ENCODE peak calls at places on chromosomes 16 and 17, in five cellular contexts. O is HTR-8/SVneo; K is activated CD4-positive, alpha-beta memory T cell treated with anti-CD3 and anti-CD28 coated beads for 36 hours; Q is activated T-helper 1 cell treated with Interleukin-2 at 50 U/mL for 16 hours; V is NCI-H1930. L is an unnamed sample.

GRCh38 chr17:7887038-7887481 is 1.5 kb upstream of the CHD3 start:
- DNase-seq in O (peak), K (no peak), Q (no peak), V (no peak), L (no peak)

GRCh38 chr17:13601776-13602551 is at the start of gene HS3ST3A1:
- DNase-seq in O (peak), K (peak), Q (no peak), V (peak), L (peak)

GRCh38 chr17:81691608-81692007 is 7.8 kb downstream of the HGS start:
- DNase-seq in O (no peak), K (no peak), Q (no peak), V (no peak), L (no peak)

GRCh38 chr16:47492036-47492427 is 30.9 kb downstream of the PHKB start:
- DNase-seq in O (no peak), K (no peak), Q (no peak), V (no peak), L (no peak)

GRCh38 chr16:73186752-73187151 is 138.8 kb upstream of the ZFHX3 start:
- DNase-seq in O (no peak), K (no peak), Q (no peak), V (no peak), L (no peak)

GRCh38 chr16:30342751-30343490 is 12.2 kb downstream of the CD2BP2 start:
- DNase-seq in O (no peak), K (no peak), Q (no peak), V (no peak), L (no peak)

GRCh38 chr17:77510133-77510796 is 369.5 kb downstream of the SEC14L1 start:
- DNase-seq in O (no peak), K (no peak), Q (no peak), V (no peak), L (no peak)

GRCh38 chr16:71520550-71520949 is 5.7 kb upstream of the CHST4 start:
- DNase-seq in O (peak), K (no peak), Q (no peak), V (no peak), L (no peak)

GRCh38 chr17:9174779-9175574 is 153.7 kb downstream of the NTN1 start:
- DNase-seq in O (no peak), K (no peak), Q (no peak), V (no peak), L (no peak)

GRCh38 chr17:39801055-39801454 is 63.1 kb downstream of the IKZF3 start:
- DNase-seq in O (no peak), K (no peak), Q (no peak), V (peak), L (no peak)

GRCh38 chr16:82093901-82094300 is 58.8 kb downstream of the HSD17B2 start:
- DNase-seq in O (no peak), K (no peak), Q (no peak), V (no peak), L (no peak)

GRCh38 chr16:89615596-89616090 is 2.2 kb downstream of the DPEP1 start:
- DNase-seq in O (no peak), K (peak), Q (no peak), V (no peak), L (no peak)

GRCh38 chr16:79261461-79261860 is 339.1 kb downstream of the MAF start:
- DNase-seq in O (no peak), K (peak), Q (peak), V (peak), L (peak)

GRCh38 chr17:30375661-30376060 is 3.1 kb upstream of the CPD start:
- DNase-seq in O (no peak), K (no peak), Q (no peak), V (no peak), L (no peak)

GRCh38 chr17:55430531-55431228 is 9.0 kb upstream of the MMD start:
- DNase-seq in O (no peak), K (no peak), Q (no peak), V (no peak), L (no peak)

GRCh38 chr17:56597495-56597990 is 4.0 kb downstream of the NOG start:
- DNase-seq in O (peak), K (no peak), Q (no peak), V (no peak), L (no peak)

GRCh38 chr17:50205111-50205821 is 3.8 kb upstream of the COL1A1 start:
- DNase-seq in O (no peak), K (no peak), Q (no peak), V (no peak), L (no peak)

GRCh38 chr16:2960183-2961010 is 3.7 kb upstream of the KREMEN2 start:
- DNase-seq in O (no peak), K (no peak), Q (no peak), V (no peak), L (no peak)

GRCh38 chr17:17358060-17358751 is 55.0 kb downstream of the NT5M start:
- DNase-seq in O (no peak), K (no peak), Q (no peak), V (no peak), L (no peak)

GRCh38 chr16:31148281-31148728 is 1.6 kb downstream of the PRSS36 start:
- DNase-seq in O (no peak), K (no peak), Q (no peak), V (no peak), L (no peak)

GRCh38 chr17:71472809-71473789 is 647.7 kb upstream of the SOX9 start:
- DNase-seq in O (peak), K (no peak), Q (no peak), V (no peak), L (no peak)

GRCh38 chr16:30025156-30025555 is 2.2 kb downstream of the C16orf92 start:
- DNase-seq in O (no peak), K (no peak), Q (no peak), V (no peak), L (no peak)

GRCh38 chr16:29904947-29905346 is 4.7 kb downstream of the ASPHD1 start:
- DNase-seq in O (no peak), K (no peak), Q (no peak), V (no peak), L (no peak)

L was measured in T-helper 2 cell treated with Interferon-gamma antibody and Interleukin-4, amounts not matched to agents 5 μg/mL and 100 μg/mL, for 36 hours.